ENCODE peak calls at places on chromosomes 3 and 15, in nine cellular contexts. S is mesothelial cell of epicardium, J is choroid plexus epithelial cell, W is colonic mucosa, Z is OCI-LY7, I is transverse colon, A is spleen, Q is kidney, G is MCF 10A. K is an unnamed sample.

GRCh38 chr15:34621675-34622074 is 38.2 kb upstream of the GOLGA8B start:
- DNase-seq in S (no peak), Z (no peak), J (peak), Q (no peak), A (no peak), W (no peak), G (peak), I (no peak), K (peak)

GRCh38 chr15:77748078-77749064 is 115.7 kb upstream of the LINGO1 start:
- DNase-seq in G (no peak), Q (no peak), Z (no peak), I (no peak), A (no peak), S (no peak), W (peak), J (no peak), K (no peak)

GRCh38 chr3:152620395-152620794 is 214.5 kb upstream of the P2RY1 start:
- DNase-seq in W (no peak), S (no peak), A (no peak), J (no peak), I (no peak), G (no peak), Q (no peak), Z (no peak), K (no peak)

GRCh38 chr3:79253704-79254103 is 514.1 kb downstream of the ROBO1 start:
- DNase-seq in Q (no peak), G (no peak), I (no peak), S (no peak), W (no peak), J (no peak), Z (no peak), A (no peak), K (no peak)

GRCh38 chr15:68228143-68228970 is 1.2 kb downstream of the CLN6 start:
- DNase-seq in S (no peak), J (peak), W (no peak), G (peak), I (no peak), A (no peak), Q (peak), Z (peak), K (peak)

GRCh38 chr15:89196994-89197393 is 24.4 kb downstream of the RLBP1 start:
- DNase-seq in Q (no peak), I (peak), A (no peak), G (peak), W (peak), J (no peak), Z (no peak), S (no peak), K (peak)

GRCh38 chr15:73631915-73632669 is 1.1 kb downstream of the NPTN start:
- DNase-seq in G (peak), Z (peak), S (no peak), I (peak), A (no peak), Q (no peak), W (peak), J (peak), K (peak)

GRCh38 chr3:150761831-150762661 is 923 bp downstream of the SIAH2 start:
- DNase-seq in J (peak), W (peak), I (peak), G (peak), Z (peak), Q (peak), S (no peak), A (peak), K (peak)

GRCh38 chr3:10614160-10614559 is 108.8 kb upstream of the ATP2B2 start:
- DNase-seq in I (no peak), Q (no peak), S (no peak), G (no peak), J (no peak), A (no peak), W (no peak), Z (no peak), K (no peak)

GRCh38 chr3:33001889-33002288 is 50.4 kb downstream of the CCR4 start:
- DNase-seq in W (no peak), S (no peak), Q (no peak), Z (no peak), A (no peak), G (no peak), I (no peak), J (peak), K (no peak)

GRCh38 chr3:195853930-195854478 is 42.3 kb upstream of the MUC4 start:
- DNase-seq in S (no peak), Q (no peak), J (no peak), A (no peak), G (no peak), Z (no peak), W (no peak), I (no peak), K (no peak)

GRCh38 chr15:80694624-80695098 is 449 bp upstream of the ABHD17C start:
- DNase-seq in J (peak), S (peak), A (peak), W (peak), Q (no peak), G (peak), Z (no peak), I (peak), K (no peak)

GRCh38 chr3:16800361-16800760 is 84.4 kb upstream of the PLCL2 start:
- DNase-seq in A (no peak), J (no peak), Z (no peak), G (no peak), Q (no peak), S (no peak), I (no peak), W (no peak), K (no peak)

GRCh38 chr15:32959077-32959476 is 235.4 kb downstream of the FMN1 start:
- DNase-seq in I (no peak), S (no peak), Q (no peak), A (no peak), G (no peak), J (peak), W (no peak), Z (no peak), K (no peak)

GRCh38 chr15:68413363-68414255 is 18.4 kb downstream of the ITGA11 start:
- DNase-seq in A (no peak), Z (no peak), W (peak), I (no peak), S (no peak), J (no peak), Q (peak), G (no peak), K (no peak)

GRCh38 chr3:128788268-128788869 is 62.4 kb downstream of the RAB7A start:
- DNase-seq in G (no peak), W (no peak), A (no peak), S (no peak), Q (no peak), J (no peak), Z (no peak), I (no peak), K (no peak)

GRCh38 chr15:47750030-47750739 is 32.9 kb downstream of the SEMA6D start:
- DNase-seq in I (no peak), J (peak), W (no peak), G (peak), S (no peak), Q (no peak), A (no peak), Z (no peak), K (peak)

GRCh38 chr3:65894679-65895078 is 144.0 kb downstream of the MAGI1 start:
- DNase-seq in W (no peak), J (peak), Q (no peak), I (no peak), S (no peak), A (no peak), G (peak), Z (no peak), K (peak)

GRCh38 chr15:74610302-74610951 is 5.2 kb upstream of the CLK3 start:
- DNase-seq in Z (no peak), W (no peak), J (peak), G (no peak), S (no peak), Q (peak), I (no peak), A (no peak), K (no peak)

GRCh38 chr3:108153451-108153981 is 62.7 kb upstream of the CD47 start:
- DNase-seq in A (no peak), J (peak), G (peak), S (no peak), W (peak), I (peak), Q (no peak), Z (peak), K (peak)

GRCh38 chr15:80679167-80679804 is 15.8 kb upstream of the ABHD17C start:
- DNase-seq in G (no peak), J (no peak), I (peak), Q (no peak), Z (no peak), S (no peak), W (peak), A (no peak), K (peak)

GRCh38 chr15:90866161-90866715 is 2.1 kb upstream of the FURIN start:
- DNase-seq in W (no peak), J (no peak), G (no peak), Z (no peak), A (no peak), S (no peak), Q (no peak), I (no peak), K (no peak)

GRCh38 chr15:78684645-78685044 is 43.6 kb upstream of the CHRNB4 start:
- DNase-seq in Z (no peak), W (no peak), G (peak), Q (no peak), A (no peak), I (no peak), S (no peak), J (no peak), K (no peak)

GRCh38 chr3:6321999-6322398 is 538.9 kb upstream of the GRM7 start:
- DNase-seq in I (no peak), Q (no peak), J (no peak), W (no peak), G (no peak), Z (no peak), A (no peak), S (no peak), K (no peak)

GRCh38 chr3:143348486-143349327 is 229.1 kb downstream of the CHST2 start:
- DNase-seq in I (no peak), A (no peak), W (no peak), Q (no peak), Z (peak), J (no peak), G (no peak), S (no peak), K (no peak)
- TF ChIP-seq CTCF in I (no peak), A (no peak), W (no peak), Q (no peak), Z (peak), J (peak), G (no peak), S (no peak), K (no peak)

GRCh38 chr15:58222698-58223097 is 84.5 kb downstream of the AQP9 start:
- DNase-seq in Z (no peak), A (no peak), S (no peak), Q (no peak), J (peak), G (no peak), I (no peak), W (no peak), K (no peak)
- TF ChIP-seq CTCF in Z (no peak), A (no peak), S (no peak), Q (no peak), J (no peak), G (no peak), I (no peak), W (no peak), K (peak)

DNA sequence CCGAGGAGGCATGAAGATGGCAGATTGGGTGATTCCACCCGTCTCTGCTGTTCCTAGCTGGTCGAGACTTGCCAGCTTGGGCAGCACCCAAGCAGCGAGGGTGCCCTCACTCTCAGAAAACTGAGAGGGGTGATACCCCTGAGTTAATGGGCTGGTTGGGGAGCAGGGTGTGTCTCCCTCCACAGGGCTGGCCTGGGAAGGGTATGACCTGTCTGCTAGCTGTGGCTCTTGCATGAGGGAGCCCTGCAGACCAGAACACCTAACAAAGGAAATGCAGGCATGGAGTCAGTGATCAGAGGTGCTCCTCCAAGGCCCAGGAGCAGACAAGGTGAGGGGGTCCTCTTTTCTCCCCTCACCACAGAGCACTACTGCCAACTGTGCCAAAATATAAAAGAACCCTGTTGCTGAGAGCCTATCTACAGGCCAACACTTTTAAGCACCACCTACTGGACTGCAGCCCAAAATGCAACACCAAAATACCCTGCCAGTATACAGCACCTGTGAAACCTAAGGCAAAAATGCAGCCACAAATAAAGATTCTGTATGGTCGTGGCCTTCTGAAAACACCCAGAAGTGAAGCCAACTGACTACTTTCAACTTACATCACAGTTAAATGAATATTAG is 35.8 kb upstream of the PPM1L start:
- DNase-seq in W (no peak), Q (no peak), S (no peak), G (no peak), J (peak), I (no peak), Z (peak), A (no peak), K (peak)
- TF ChIP-seq CTCF in W (no peak), Q (no peak), S (no peak), G (no peak), J (peak), I (peak), Z (peak), A (no peak), K (peak)

DNA sequence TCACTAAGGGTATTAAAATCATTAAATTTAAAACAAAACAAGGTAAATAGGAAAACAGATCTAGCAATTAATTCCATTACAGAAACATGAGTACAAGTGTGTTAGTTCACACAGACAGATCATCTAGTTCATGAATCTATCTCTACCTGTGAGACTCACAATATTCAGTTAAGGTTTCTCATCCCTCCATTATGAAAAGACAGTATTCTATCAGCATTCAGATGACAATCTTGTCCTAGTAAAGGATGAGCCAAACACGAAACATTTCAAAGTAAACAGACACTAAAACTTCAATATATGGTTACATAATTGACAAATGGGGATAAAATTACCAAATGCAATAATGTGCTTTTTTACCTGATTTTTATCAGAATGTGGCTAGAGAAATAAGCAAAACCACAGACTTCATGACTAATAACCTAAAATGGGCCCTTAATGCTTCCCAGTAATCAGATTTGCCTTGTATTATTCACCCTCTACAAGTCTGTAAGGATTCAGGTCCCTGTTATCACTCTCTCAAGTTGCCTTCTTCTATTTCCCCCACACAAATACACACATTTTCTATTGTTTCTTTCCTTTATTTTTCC is 126.8 kb downstream of the DLG1 start:
- DNase-seq in J (peak), I (no peak), W (no peak), S (no peak), G (no peak), A (no peak), Z (no peak), Q (no peak), K (no peak)
- TF ChIP-seq CTCF in J (no peak), I (no peak), W (no peak), S (no peak), G (no peak), A (no peak), Z (no peak), Q (no peak), K (no peak)

DNA sequence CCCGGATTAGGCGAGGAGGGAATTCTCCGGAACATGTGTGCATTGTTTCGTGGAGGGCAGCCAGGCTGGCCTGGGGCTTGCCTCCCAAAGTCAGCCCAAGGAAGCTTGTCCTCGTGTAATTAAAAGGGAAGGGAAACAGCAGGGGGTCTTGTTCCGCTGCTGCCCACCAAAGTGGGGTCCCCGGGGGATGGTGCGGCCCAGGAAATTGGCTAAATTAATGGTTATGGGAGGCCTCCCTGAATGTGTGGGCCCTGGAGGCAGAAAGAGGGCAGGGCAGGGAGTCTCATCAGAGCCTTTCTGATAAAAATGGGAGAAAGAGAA is 118.1 kb downstream of the OPA1 start:
- DNase-seq in G (no peak), Z (no peak), I (no peak), A (no peak), W (no peak), Q (no peak), J (no peak), S (no peak), K (no peak)
- TF ChIP-seq CTCF in G (no peak), Z (no peak), I (no peak), A (no peak), W (no peak), Q (no peak), J (no peak), S (no peak), K (no peak)

DNA sequence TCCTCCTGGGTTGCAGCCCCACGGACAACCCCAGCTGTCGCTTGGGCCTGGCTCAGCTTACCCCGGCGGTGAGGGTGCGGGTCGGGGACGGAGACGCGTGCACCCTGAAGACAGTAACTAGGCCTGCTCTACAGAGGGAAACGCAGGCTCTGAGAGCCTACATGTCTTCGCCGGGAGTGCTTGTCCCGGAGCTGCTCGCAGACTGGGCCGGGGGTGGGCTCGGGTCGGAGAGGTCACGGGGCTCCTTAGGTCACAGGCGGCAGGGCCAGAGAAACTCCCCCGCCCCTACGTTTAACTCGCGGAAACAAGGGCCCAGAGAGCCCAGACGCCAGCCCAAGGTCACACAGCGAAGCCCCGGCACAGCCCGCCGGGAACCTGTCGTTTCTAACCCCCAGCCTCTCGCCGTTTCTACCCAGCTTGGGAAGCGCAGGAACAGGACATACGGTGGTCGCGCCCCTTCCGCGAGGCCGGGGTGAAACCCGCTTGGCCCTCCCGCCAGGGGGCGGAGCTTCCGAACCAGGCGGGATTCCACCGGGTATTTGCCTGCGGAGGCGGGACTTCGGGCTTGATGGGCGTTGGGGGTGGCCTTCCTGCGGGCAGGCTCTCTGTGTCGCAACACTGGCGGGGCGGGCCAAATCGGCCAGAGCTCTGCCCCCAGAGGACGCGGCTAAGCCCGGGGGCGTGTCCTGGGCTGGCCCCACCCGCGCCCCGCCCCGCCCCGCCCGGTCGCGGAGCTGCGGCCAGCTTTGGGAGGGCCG is at the start of gene HDAC11:
- DNase-seq in A (peak), I (peak), S (peak), Z (peak), W (peak), G (peak), J (peak), Q (peak), K (peak)
- TF ChIP-seq CTCF in A (peak), I (peak), S (no peak), Z (no peak), W (no peak), G (no peak), J (no peak), Q (peak), K (peak)

GRCh38 chr15:36498922-36499321 is 80.5 kb upstream of the CDIN1 start:
- DNase-seq in A (no peak), I (no peak), Q (no peak), J (no peak), Z (no peak), G (no peak), S (no peak), W (no peak), K (no peak)

GRCh38 chr15:36499751-36500389 is 79.6 kb upstream of the CDIN1 start:
- DNase-seq in G (no peak), A (no peak), W (no peak), Q (no peak), S (no peak), J (no peak), I (no peak), Z (no peak), K (no peak)

GRCh38 chr15:36498401-36498800 is 81.0 kb upstream of the CDIN1 start:
- DNase-seq in Q (no peak), W (no peak), S (no peak), Z (no peak), I (no peak), A (no peak), G (no peak), J (no peak), K (no peak)

GRCh38 chr15:36495464-36495863 is 84.0 kb upstream of the CDIN1 start:
- DNase-seq in W (no peak), G (no peak), Z (no peak), S (no peak), J (no peak), Q (no peak), A (no peak), I (no peak), K (no peak)

DNA sequence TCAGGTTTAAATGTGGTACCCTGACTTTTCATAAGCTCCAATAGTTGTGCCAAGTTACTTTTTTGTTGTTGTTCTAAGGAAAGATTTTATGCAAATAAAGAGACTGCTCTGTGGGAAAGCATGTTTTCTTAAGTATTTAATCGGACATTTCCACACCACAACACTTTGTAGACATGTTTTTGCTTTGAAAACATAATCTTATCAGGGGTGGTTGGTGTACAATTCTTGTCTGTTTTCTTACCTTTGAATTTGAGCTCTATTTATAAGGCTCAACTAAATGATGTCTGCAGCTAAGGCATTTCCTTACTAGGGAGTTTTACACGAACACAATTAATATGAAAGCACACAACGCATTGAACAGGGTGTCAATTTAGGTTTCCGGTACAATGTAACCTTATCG is 81.5 kb upstream of the CDIN1 start:
- DNase-seq in W (no peak), Z (no peak), I (no peak), Q (no peak), J (peak), S (no peak), G (no peak), A (no peak), K (no peak)
- TF ChIP-seq CTCF in W (no peak), Z (no peak), I (no peak), Q (no peak), J (no peak), S (no peak), G (no peak), A (no peak), K (no peak)